ENCODE peak calls at places on chromosomes 16 and 17, in seven cellular contexts. A is thoracic aorta, L is ascending aorta, E is neural progenitor cell, D is tibial artery, H is prostate gland, V is dorsolateral prefrontal cortex. S is an unnamed sample.

GRCh38 chr17:40528692-40529417 is 27.4 kb upstream of the TNS4 start:
- DNase-seq in A (no peak), L (no peak), E (no peak), D (no peak), H (no peak), V (no peak), S (no peak)

GRCh38 chr17:4544656-4545216 is 10.4 kb downstream of the MYBBP1A start:
- DNase-seq in A (no peak), L (no peak), E (no peak), D (no peak), H (no peak), V (no peak), S (no peak)

GRCh38 chr17:81578038-81578441 is 25.9 kb upstream of the FAAP100 start:
- DNase-seq in A (no peak), L (no peak), E (no peak), D (no peak), H (no peak), V (no peak), S (peak)

GRCh38 chr17:79020631-79021301 is 3.2 kb upstream of the C1QTNF1 start:
- DNase-seq in A (no peak), L (peak), E (no peak), D (peak), H (no peak), V (no peak), S (no peak)

GRCh38 chr17:3977387-3977786 is 13.2 kb upstream of the ATP2A3 start:
- DNase-seq in A (no peak), L (no peak), E (no peak), D (no peak), H (no peak), V (no peak), S (no peak)

GRCh38 chr16:57277586-57277985 is 6.9 kb downstream of the PLLP start:
- DNase-seq in A (no peak), L (no peak), E (no peak), D (no peak), H (no peak), V (no peak), S (peak)

GRCh38 chr16:54934536-54935410 is 4.1 kb downstream of the IRX5 start:
- DNase-seq in A (no peak), L (no peak), E (peak), D (no peak), H (peak), V (no peak), S (no peak)

GRCh38 chr17:78558181-78558850 is 18.9 kb downstream of the DNAH17 start:
- DNase-seq in A (no peak), L (no peak), E (no peak), D (no peak), H (no peak), V (no peak), S (peak)

GRCh38 chr16:78684655-78685400 is 585.4 kb downstream of the WWOX start:
- DNase-seq in A (no peak), L (peak), E (no peak), D (peak), H (no peak), V (no peak), S (peak)

GRCh38 chr17:21475555-21475954 is 99.4 kb downstream of the KCNJ12 start:
- DNase-seq in A (no peak), L (no peak), E (no peak), D (peak), H (no peak), V (no peak), S (no peak)

GRCh38 chr17:73954981-73955380 is 248.5 kb upstream of the RPL38 start:
- DNase-seq in A (no peak), L (peak), E (no peak), D (no peak), H (no peak), V (no peak), S (no peak)

GRCh38 chr16:71343078-71343477 is 15.4 kb upstream of the CALB2 start:
- DNase-seq in A (no peak), L (no peak), E (no peak), D (no peak), H (no peak), V (no peak), S (no peak)

GRCh38 chr16:25141648-25142047 is 30.1 kb downstream of the LCMT1 start:
- DNase-seq in A (no peak), L (no peak), E (no peak), D (no peak), H (no peak), V (no peak), S (no peak)

GRCh38 chr16:10045947-10046346 is 136.3 kb downstream of the GRIN2A start:
- DNase-seq in A (no peak), L (no peak), E (no peak), D (no peak), H (no peak), V (no peak), S (no peak)

GRCh38 chr16:57012353-57012752 is 23.0 kb downstream of the NLRC5 start:
- DNase-seq in A (no peak), L (no peak), E (peak), D (no peak), H (no peak), V (no peak), S (no peak)

GRCh38 chr16:50664270-50664669 is 16.8 kb downstream of the SNX20 start:
- DNase-seq in A (no peak), L (no peak), E (no peak), D (no peak), H (no peak), V (no peak), S (no peak)

GRCh38 chr17:50830994-50831393 is 4.4 kb upstream of the WFIKKN2 start:
- DNase-seq in A (no peak), L (no peak), E (peak), D (no peak), H (no peak), V (no peak), S (no peak)

GRCh38 chr17:81537343-81537855 is 9.2 kb downstream of the FSCN2 start:
- DNase-seq in A (no peak), L (no peak), E (peak), D (no peak), H (no peak), V (no peak), S (no peak)

GRCh38 chr17:11737290-11737679 is 139.0 kb downstream of the DNAH9 start:
- DNase-seq in A (no peak), L (no peak), E (no peak), D (no peak), H (no peak), V (no peak), S (no peak)

GRCh38 chr16:2898831-2899563 is 12.7 kb upstream of the FLYWCH1 start:
- DNase-seq in A (no peak), L (no peak), E (peak), D (no peak), H (no peak), V (no peak), S (no peak)

GRCh38 chr16:2896480-2897010 is 13.5 kb downstream of the FLYWCH2 start:
- DNase-seq in A (no peak), L (no peak), E (no peak), D (no peak), H (no peak), V (no peak), S (no peak)

GRCh38 chr16:2895813-2896212 is 12.8 kb downstream of the FLYWCH2 start:
- DNase-seq in A (no peak), L (no peak), E (no peak), D (no peak), H (no peak), V (no peak), S (no peak)

GRCh38 chr16:2899564-2900072 is 12.1 kb upstream of the FLYWCH1 start:
- DNase-seq in A (no peak), L (no peak), E (no peak), D (no peak), H (no peak), V (no peak), S (no peak)

DNA sequence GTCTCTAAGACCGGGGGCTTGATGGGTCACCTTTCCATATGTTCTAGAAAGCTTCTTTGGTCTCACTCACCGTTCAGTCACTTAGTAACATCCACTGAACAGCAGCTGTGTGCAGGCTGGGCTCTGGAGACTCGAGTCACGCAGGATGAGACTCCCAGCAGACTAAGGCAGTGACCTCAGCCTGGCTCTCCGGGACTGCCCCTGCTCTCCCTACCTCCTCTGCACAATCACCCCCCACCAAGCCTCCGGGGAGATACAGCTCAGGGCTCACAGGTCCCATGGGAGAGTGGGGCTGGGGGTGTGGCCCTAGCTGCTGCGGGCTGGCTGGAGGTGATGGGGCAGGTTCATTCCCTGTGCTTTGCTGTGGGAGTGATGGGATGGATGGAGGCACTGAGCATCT is 14.1 kb downstream of the FLYWCH2 start:
- DNase-seq in A (no peak), L (no peak), E (no peak), D (no peak), H (no peak), V (no peak), S (no peak)
- H3K27ac ChIP-seq in A (no peak), L (no peak), E (no peak), D (no peak), H (no peak), V (no peak), S (no peak)

DNA sequence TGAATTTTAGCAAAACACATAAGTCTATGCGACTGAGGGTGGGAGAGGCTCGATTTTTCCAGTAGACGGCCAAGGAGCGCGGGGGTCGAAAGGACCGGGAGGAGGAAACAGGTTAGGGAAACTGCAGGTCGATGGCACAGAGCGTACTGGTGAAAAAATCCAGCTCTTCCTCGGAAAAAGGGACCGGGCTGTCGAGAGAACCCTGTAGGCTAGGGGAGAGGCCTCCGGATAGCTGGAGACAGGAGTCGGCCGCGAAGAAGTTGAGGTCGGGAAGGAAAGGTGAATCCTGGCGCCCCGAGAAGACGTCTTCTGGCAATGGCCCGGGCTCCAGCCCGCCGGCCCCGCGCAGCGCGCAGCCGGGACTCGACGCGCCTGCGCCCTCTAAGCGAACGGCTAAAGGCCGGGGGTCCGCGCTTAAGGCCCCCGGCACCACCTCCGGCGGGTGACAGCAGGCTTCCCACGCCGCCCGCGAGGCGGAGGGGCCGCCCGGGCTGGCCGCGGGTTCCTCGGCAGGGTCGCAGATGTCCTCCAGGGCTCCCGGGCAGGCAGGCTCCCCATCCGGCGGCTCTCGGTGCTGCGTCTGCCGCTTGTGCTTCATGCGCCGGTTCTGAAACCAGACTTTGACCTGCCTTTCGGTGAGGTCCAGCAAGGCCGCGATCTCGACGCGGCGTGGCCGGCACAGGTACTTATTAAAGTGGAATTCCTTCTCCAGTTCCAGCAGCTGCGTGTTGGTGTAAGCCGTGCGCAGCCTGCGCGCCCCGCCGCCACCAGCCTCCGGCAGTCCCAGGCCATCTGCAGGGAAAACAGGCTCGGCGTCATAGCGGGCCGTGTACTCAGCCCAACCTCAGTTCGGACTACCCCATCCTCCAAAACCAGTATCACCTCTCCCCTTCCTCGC is 1.7 kb downstream of the HOXB2 start:
- DNase-seq in A (no peak), L (no peak), E (peak), D (no peak), H (no peak), V (no peak), S (no peak)
- TF ChIP-seq CTCF in A (peak), L (peak), E (peak), D (peak), H (peak), V (no peak), S (peak)

GRCh38 chr16:60318486-60318885 is 1584.4 kb upstream of the GOT2 start:
- DNase-seq in A (no peak), L (no peak), E (no peak), D (no peak), H (no peak), V (no peak), S (no peak)
- H3K27ac ChIP-seq in A (no peak), L (no peak), E (no peak), D (no peak), H (no peak), V (no peak), S (no peak)

DNA sequence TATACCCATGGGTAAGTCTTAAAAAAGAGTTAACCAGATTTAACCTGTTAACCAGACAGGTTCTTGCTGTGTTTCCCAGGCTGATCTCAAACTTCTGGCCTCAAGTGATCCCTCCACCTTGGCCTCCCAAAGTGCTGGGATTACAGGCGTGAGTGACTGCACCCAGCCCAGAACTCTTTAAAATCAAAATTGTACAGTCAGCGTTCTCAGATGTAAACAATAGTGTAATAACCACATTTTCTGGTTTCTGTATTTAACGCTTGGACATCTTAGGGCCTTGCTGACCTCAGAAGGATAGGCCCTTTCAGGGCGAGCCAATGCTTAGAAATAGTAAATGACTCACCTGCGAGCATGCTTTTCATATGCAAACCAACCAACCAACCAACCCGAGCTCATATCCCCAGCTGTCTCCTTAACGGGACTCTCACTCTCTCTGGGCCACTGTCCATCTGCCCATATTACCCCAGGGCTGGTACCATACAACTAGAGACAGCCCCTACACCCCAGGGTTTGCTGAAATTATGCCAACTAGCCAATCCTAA is 415.0 kb upstream of the XYLT1 start:
- DNase-seq in A (no peak), L (no peak), E (no peak), D (no peak), H (no peak), V (no peak), S (no peak)
- TF ChIP-seq CTCF in A (no peak), L (no peak), E (no peak), D (no peak), H (no peak), V (no peak), S (no peak)

DNA sequence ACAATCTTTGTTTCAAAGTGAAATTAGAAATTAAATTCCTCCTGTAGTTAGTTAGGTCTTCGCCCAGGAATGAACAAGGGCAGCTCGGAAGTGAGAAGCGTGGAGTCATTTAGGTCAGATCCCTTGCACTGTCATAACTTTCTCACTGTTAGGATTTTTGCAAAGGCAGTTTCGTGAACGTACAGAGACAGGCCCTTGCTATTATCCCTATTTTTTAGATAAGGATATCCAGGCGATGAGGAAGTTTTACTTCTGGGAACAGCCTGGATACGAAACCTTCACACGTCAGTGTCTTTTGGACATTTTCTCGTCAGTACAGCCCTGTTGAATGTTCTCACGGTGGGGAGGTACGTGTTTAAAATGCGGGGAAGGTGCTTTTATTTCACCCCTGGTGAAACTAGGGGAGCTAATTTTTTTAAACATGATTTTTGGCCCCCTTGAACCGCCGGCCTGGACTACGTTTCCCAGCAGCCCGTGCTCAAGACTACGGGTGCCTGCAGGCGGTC is 288 bp upstream of the RBL2 start:
- DNase-seq in A (no peak), L (no peak), E (no peak), D (no peak), H (no peak), V (no peak), S (peak)
- H3K27ac ChIP-seq in A (peak), L (peak), E (no peak), D (peak), H (peak), V (peak), S (peak)

GRCh38 chr17:32876414-32877163 is at the start of gene MYO1D:
- DNase-seq in A (no peak), L (peak), E (peak), D (peak), H (peak), V (peak), S (peak)
- TF ChIP-seq CTCF in A (peak), L (peak), E (peak), D (peak), H (peak), V (peak), S (no peak)

GRCh38 chr17:7464081-7464480 is 15.3 kb downstream of the ZBTB4 start:
- DNase-seq in A (no peak), L (no peak), E (no peak), D (no peak), H (no peak), V (no peak), S (no peak)
- H3K27ac ChIP-seq in A (no peak), L (no peak), E (no peak), D (no peak), H (no peak), V (no peak), S (peak)

GRCh38 chr17:15260376-15261062 is 4.6 kb downstream of the PMP22 start:
- DNase-seq in A (peak), L (peak), E (peak), D (peak), H (peak), V (peak), S (peak)

GRCh38 chr17:15262291-15263205 is 2.6 kb downstream of the PMP22 start:
- DNase-seq in A (peak), L (peak), E (peak), D (peak), H (peak), V (peak), S (peak)

GRCh38 chr17:15261818-15262290 is 3.3 kb downstream of the PMP22 start:
- DNase-seq in A (no peak), L (no peak), E (peak), D (peak), H (no peak), V (no peak), S (no peak)

GRCh38 chr17:15263206-15263579 is 1.9 kb downstream of the PMP22 start:
- DNase-seq in A (peak), L (peak), E (peak), D (peak), H (peak), V (peak), S (no peak)

GRCh38 chr17:15261063-15261817 is 3.9 kb downstream of the PMP22 start:
- DNase-seq in A (no peak), L (peak), E (peak), D (peak), H (no peak), V (peak), S (no peak)
- TF ChIP-seq CTCF in A (peak), L (no peak), E (no peak), D (no peak), H (no peak), V (no peak), S (peak)

GRCh38 chr16:73864868-73865267 is 431.7 kb upstream of the PSMD7 start:
- DNase-seq in A (no peak), L (no peak), E (no peak), D (no peak), H (no peak), V (no peak), S (no peak)
- H3K27ac ChIP-seq in A (no peak), L (no peak), E (no peak), D (no peak), H (no peak), V (no peak), S (no peak)

S was measured in RWPE1.